ENCODE peak calls at places on chromosomes 3 and 15, in seven cellular contexts. One of them, this sample, is unnamed.

GRCh38 chr3:64888165-64888564 is 200.4 kb upstream of the ADAMTS9 start:
- DNase-seq in NCI-H774: no peak
- DNase-seq in T-helper 2 cell: no peak
- DNase-seq in NCI-H1694 treated with DMSO at 0.1 percent for 48 hours: no peak
- DNase-seq in glutamatergic neuron: no peak
- DNase-seq in NCI-H2171: no peak
- DNase-seq in NCI-H460: no peak
- DNase-seq in this sample: no peak

GRCh38 chr3:56467108-56467507 is 1.2 kb downstream of the ERC2 start:
- DNase-seq in glutamatergic neuron: peak; percentile 80
- DNase-seq in NCI-H774: peak; percentile 79
- DNase-seq in NCI-H460: peak; percentile 58
- DNase-seq in NCI-H1694 treated with DMSO at 0.1 percent for 48 hours: peak; percentile 45
- DNase-seq in T-helper 2 cell: peak; percentile 70
- DNase-seq in NCI-H2171: peak; percentile 79
- DNase-seq in this sample: no peak

GRCh38 chr3:184234224-184234623 is 4.8 kb downstream of the VWA5B2 start:
- DNase-seq in T-helper 2 cell: no peak
- DNase-seq in glutamatergic neuron: no peak
- DNase-seq in NCI-H774: no peak
- DNase-seq in NCI-H460: no peak
- DNase-seq in NCI-H1694 treated with DMSO at 0.1 percent for 48 hours: no peak
- DNase-seq in NCI-H2171: no peak
- DNase-seq in this sample: no peak

GRCh38 chr3:38604246-38604645 is 45.2 kb downstream of the SCN5A start:
- DNase-seq in NCI-H2171: no peak
- DNase-seq in T-helper 2 cell: no peak
- DNase-seq in NCI-H460: no peak
- DNase-seq in glutamatergic neuron: no peak
- DNase-seq in NCI-H774: no peak
- DNase-seq in NCI-H1694 treated with DMSO at 0.1 percent for 48 hours: no peak
- DNase-seq in this sample: no peak

GRCh38 chr3:194487289-194488006 is 646 bp upstream of the ATP13A3 start:
- DNase-seq in NCI-H460: no peak
- DNase-seq in NCI-H774: peak; percentile 77
- DNase-seq in NCI-H1694 treated with DMSO at 0.1 percent for 48 hours: no peak
- DNase-seq in NCI-H2171: no peak
- DNase-seq in T-helper 2 cell: peak; percentile 58
- DNase-seq in glutamatergic neuron: peak; percentile 42
- DNase-seq in this sample: peak; percentile 14

GRCh38 chr15:84910928-84911623 is 26.6 kb downstream of the SLC28A1 start:
- DNase-seq in NCI-H460: no peak
- DNase-seq in T-helper 2 cell: no peak
- DNase-seq in glutamatergic neuron: no peak
- DNase-seq in NCI-H2171: no peak
- DNase-seq in NCI-H774: peak; percentile 83
- DNase-seq in NCI-H1694 treated with DMSO at 0.1 percent for 48 hours: no peak
- DNase-seq in this sample: no peak

GRCh38 chr3:152253514-152253913 is 15.2 kb upstream of the MBNL1 start:
- DNase-seq in NCI-H2171: no peak
- DNase-seq in NCI-H1694 treated with DMSO at 0.1 percent for 48 hours: no peak
- DNase-seq in NCI-H460: no peak
- DNase-seq in T-helper 2 cell: no peak
- DNase-seq in NCI-H774: no peak
- DNase-seq in glutamatergic neuron: no peak
- DNase-seq in this sample: no peak

GRCh38 chr3:106825962-106826605 is 551.2 kb upstream of the CCDC54 start:
- DNase-seq in T-helper 2 cell: no peak
- DNase-seq in NCI-H2171: no peak
- DNase-seq in NCI-H774: no peak
- DNase-seq in glutamatergic neuron: no peak
- DNase-seq in NCI-H460: no peak
- DNase-seq in NCI-H1694 treated with DMSO at 0.1 percent for 48 hours: peak; percentile 32
- DNase-seq in this sample: no peak

GRCh38 chr3:194135806-194136518 is at the start of gene HES1:
- DNase-seq in NCI-H460: peak; percentile 93
- DNase-seq in NCI-H774: peak; percentile 100
- DNase-seq in NCI-H2171: peak; percentile 89
- DNase-seq in glutamatergic neuron: peak; percentile 87
- DNase-seq in NCI-H1694 treated with DMSO at 0.1 percent for 48 hours: peak; percentile 83
- DNase-seq in T-helper 2 cell: peak; percentile 36
- DNase-seq in this sample: no peak

GRCh38 chr3:184815046-184815930 is 3.3 kb downstream of the VPS8 start:
- DNase-seq in NCI-H774: no peak
- DNase-seq in NCI-H1694 treated with DMSO at 0.1 percent for 48 hours: no peak
- DNase-seq in glutamatergic neuron: no peak
- DNase-seq in NCI-H2171: no peak
- DNase-seq in NCI-H460: no peak
- DNase-seq in T-helper 2 cell: peak; percentile 48
- DNase-seq in this sample: no peak

GRCh38 chr3:134211797-134212196 is 38.9 kb downstream of the RYK start:
- DNase-seq in NCI-H1694 treated with DMSO at 0.1 percent for 48 hours: peak; percentile 24
- DNase-seq in NCI-H2171: peak; percentile 2
- DNase-seq in T-helper 2 cell: peak; percentile 34
- DNase-seq in NCI-H460: no peak
- DNase-seq in NCI-H774: no peak
- DNase-seq in glutamatergic neuron: peak; percentile 65
- DNase-seq in this sample: no peak

GRCh38 chr15:26771168-26771916 is 1.5 kb downstream of the GABRB3 start:
- DNase-seq in NCI-H2171: no peak
- DNase-seq in NCI-H1694 treated with DMSO at 0.1 percent for 48 hours: no peak
- DNase-seq in NCI-H774: no peak
- DNase-seq in NCI-H460: no peak
- DNase-seq in T-helper 2 cell: no peak
- DNase-seq in glutamatergic neuron: peak; percentile 72
- DNase-seq in this sample: no peak